ENCODE peak calls at places on chromosomes 2 and 18, in four cellular contexts. Y, G, T and R are unnamed samples.

GRCh38 chr2:168097431-168097830 is 150.0 kb downstream of the STK39 start:
- DNase-seq in G (no peak), T (no peak), Y (no peak), R (no peak)

GRCh38 chr2:212145111-212145510 is 393.5 kb downstream of the ERBB4 start:
- DNase-seq in G (no peak), Y (no peak), T (no peak), R (no peak)

GRCh38 chr18:4074647-4075046 is 380.5 kb downstream of the DLGAP1 start:
- DNase-seq in G (no peak), T (no peak), Y (no peak), R (no peak)

GRCh38 chr2:67612576-67612981 is 215.4 kb downstream of the ETAA1 start:
- DNase-seq in T (no peak), G (no peak), Y (no peak), R (no peak)

GRCh38 chr2:196170681-196171247 is 614 bp downstream of the STK17B start:
- DNase-seq in G (no peak), Y (no peak), T (peak; percentile 41), R (no peak)

GRCh38 chr18:75360206-75360605 is 67.3 kb downstream of the SMIM21 start:
- DNase-seq in G (no peak), Y (no peak), T (no peak), R (no peak)

GRCh38 chr2:175097297-175097696 is 70.7 kb downstream of the ATF2 start:
- DNase-seq in Y (no peak), T (no peak), G (no peak), R (no peak)

GRCh38 chr2:217538719-217539118 is 464.1 kb downstream of the TNS1 start:
- DNase-seq in Y (no peak), G (no peak), T (no peak), R (no peak)

GRCh38 chr2:160407393-160408204 is 86.0 kb downstream of the RBMS1 start:
- DNase-seq in T (peak; percentile 66), G (peak; percentile 40), Y (peak; percentile 68), R (peak; percentile 25)

GRCh38 chr2:75605770-75606535 is 40.6 kb upstream of the MRPL19 start:
- DNase-seq in Y (no peak), T (no peak), G (no peak), R (no peak)

GRCh38 chr2:216366777-216367465 is 5.4 kb downstream of the MARCHF4 start:
- DNase-seq in G (no peak), T (no peak), Y (no peak), R (no peak)

GRCh38 chr2:117738991-117739839 is 75.3 kb upstream of the DDX18 start:
- DNase-seq in Y (no peak), T (no peak), G (no peak), R (no peak)

GRCh38 chr2:67566958-67567635 is 170.0 kb downstream of the ETAA1 start:
- DNase-seq in T (no peak), G (no peak), Y (no peak), R (no peak)

GRCh38 chr2:127810156-127810636 is 775 bp downstream of the WDR33 start:
- DNase-seq in G (peak; percentile 40), T (no peak), Y (no peak), R (no peak)

GRCh38 chr2:107717666-107718065 is 109.0 kb upstream of the RGPD4 start:
- DNase-seq in G (no peak), Y (no peak), T (no peak), R (no peak)

GRCh38 chr18:10135302-10135926 is 221.6 kb downstream of the VAPA start:
- DNase-seq in G (no peak), Y (no peak), T (no peak), R (no peak)

GRCh38 chr2:20675701-20676352 is 8.9 kb downstream of the GDF7 start:
- DNase-seq in Y (no peak), G (peak; percentile 55), T (peak; percentile 70), R (peak; percentile 78)

GRCh38 chr2:101520246-101520645 is 45.3 kb upstream of the RFX8 start:
- DNase-seq in G (no peak), T (no peak), Y (no peak), R (no peak)

GRCh38 chr2:232321156-232321816 is 57.3 kb upstream of the ALPP start:
- DNase-seq in T (no peak), G (no peak), Y (no peak), R (no peak)

GRCh38 chr2:160910681-160911080 is 249.5 kb upstream of the TANK start:
- DNase-seq in Y (no peak), G (no peak), T (no peak), R (no peak)

GRCh38 chr2:128606837-128607236 is 288.2 kb upstream of the HS6ST1 start:
- DNase-seq in G (no peak), T (no peak), Y (no peak), R (no peak)

GRCh38 chr2:181977661-181978350 is 7.8 kb upstream of the PPP1R1C start:
- DNase-seq in Y (no peak), T (no peak), G (no peak), R (no peak)

GRCh38 chr2:68925298-68925885 is 27.3 kb downstream of the GKN2 start:
- DNase-seq in T (peak; percentile 59), Y (no peak), G (peak; percentile 50), R (peak; percentile 34)

GRCh38 chr2:196176142-196176738 is 4.9 kb upstream of the STK17B start:
- DNase-seq in G (no peak), T (peak; percentile 91), Y (no peak), R (peak; percentile 47)

GRCh38 chr2:227614246-227614645 is 394 bp downstream of the SCYGR3 start:
- DNase-seq in T (no peak), Y (no peak), G (no peak), R (no peak)

GRCh38 chr18:34611904-34612303 is 98.2 kb upstream of the DTNA start:
- DNase-seq in G (no peak), Y (no peak), T (no peak), R (no peak)